ENCODE peak calls at places on chromosome 3, in four cellular contexts. O is left ventricle myocardium inferior; T is CD8-positive, alpha-beta memory T cell; R is upper lobe of right lung. C is an unnamed sample.

GRCh38 chr3:15964605-15965061 is 166.9 kb upstream of the ANKRD28 start:
- DNase-seq in O (no peak), T (no peak), R (no peak), C (no peak)

GRCh38 chr3:54951405-54951804 is 23.5 kb upstream of the LRTM1 start:
- DNase-seq in O (peak; percentile 82), T (no peak), R (peak; percentile 66), C (no peak)

GRCh38 chr3:154182322-154182922 is 61.2 kb downstream of the ARHGEF26 start:
- DNase-seq in O (no peak), T (no peak), R (no peak), C (no peak)

GRCh38 chr3:180401226-180401625 is 200.7 kb upstream of the TTC14 start:
- DNase-seq in O (no peak), T (no peak), R (no peak), C (no peak)

GRCh38 chr3:159486580-159486979 is 502.1 kb upstream of the IL12A start:
- DNase-seq in O (no peak), T (no peak), R (no peak), C (no peak)

GRCh38 chr3:89025185-89025584 is 82.2 kb upstream of the EPHA3 start:
- DNase-seq in O (no peak), T (no peak), R (no peak), C (no peak)

GRCh38 chr3:186067360-186068242 is 41.3 kb downstream of the ETV5 start:
- DNase-seq in O (no peak), T (no peak), R (no peak), C (peak; percentile 10)

GRCh38 chr3:156465222-156465621 is 89.7 kb downstream of the SSR3 start:
- DNase-seq in O (no peak), T (no peak), R (no peak), C (no peak)

GRCh38 chr3:66763294-66763693 is 234.8 kb upstream of the KBTBD8 start:
- DNase-seq in O (no peak), T (no peak), R (no peak), C (no peak)

GRCh38 chr3:17518189-17519059 is 224.0 kb downstream of the TBC1D5 start:
- DNase-seq in O (no peak), T (no peak), R (peak; percentile 67), C (no peak)

GRCh38 chr3:32111560-32111959 is 5.1 kb downstream of the GPD1L start:
- DNase-seq in O (no peak), T (no peak), R (no peak), C (no peak)

GRCh38 chr3:39104961-39105686 is 2.3 kb downstream of the GORASP1 start:
- DNase-seq in O (no peak), T (no peak), R (no peak), C (no peak)

GRCh38 chr3:10292505-10293419 is at the start of gene GHRL:
- DNase-seq in O (no peak), T (no peak), R (no peak), C (no peak)

GRCh38 chr3:148820885-148821284 is 6.7 kb upstream of the CPB1 start:
- DNase-seq in O (no peak), T (no peak), R (no peak), C (no peak)

GRCh38 chr3:122745365-122746021 is 48.1 kb downstream of the HSPBAP1 start:
- DNase-seq in O (no peak), T (no peak), R (no peak), C (no peak)

GRCh38 chr3:180548050-180548449 is 53.9 kb upstream of the TTC14 start:
- DNase-seq in O (no peak), T (no peak), R (no peak), C (no peak)

GRCh38 chr3:24520101-24520495 is 25.4 kb upstream of the THRB start:
- DNase-seq in O (no peak), T (no peak), R (no peak), C (no peak)

GRCh38 chr3:126616931-126617330 is 38.0 kb downstream of the TXNRD3 start:
- DNase-seq in O (no peak), T (no peak), R (no peak), C (no peak)

GRCh38 chr3:123451186-123451585 is 2.3 kb upstream of the ADCY5 start:
- DNase-seq in O (no peak), T (no peak), R (no peak), C (no peak)

GRCh38 chr3:150331978-150332568 is 76.0 kb upstream of the TSC22D2 start:
- DNase-seq in O (no peak), T (no peak), R (no peak), C (no peak)

GRCh38 chr3:119912220-119912619 is 130.3 kb downstream of the NR1I2 start:
- DNase-seq in O (no peak), T (no peak), R (no peak), C (no peak)

GRCh38 chr3:16817201-16817600 is 67.6 kb upstream of the PLCL2 start:
- DNase-seq in O (no peak), T (no peak), R (no peak), C (no peak)

GRCh38 chr3:11522953-11523792 is 120.5 kb downstream of the VGLL4 start:
- DNase-seq in O (no peak), T (no peak), R (peak; percentile 10), C (no peak)

GRCh38 chr3:134449277-134449676 is 36.5 kb downstream of the ANAPC13 start:
- DNase-seq in O (no peak), T (no peak), R (no peak), C (no peak)

GRCh38 chr3:87473944-87474343 is 197.6 kb upstream of the POU1F1 start:
- DNase-seq in O (no peak), T (no peak), R (no peak), C (no peak)

GRCh38 chr3:87468938-87469337 is 192.6 kb upstream of the POU1F1 start:
- DNase-seq in O (no peak), T (no peak), R (no peak), C (no peak)

DNA sequence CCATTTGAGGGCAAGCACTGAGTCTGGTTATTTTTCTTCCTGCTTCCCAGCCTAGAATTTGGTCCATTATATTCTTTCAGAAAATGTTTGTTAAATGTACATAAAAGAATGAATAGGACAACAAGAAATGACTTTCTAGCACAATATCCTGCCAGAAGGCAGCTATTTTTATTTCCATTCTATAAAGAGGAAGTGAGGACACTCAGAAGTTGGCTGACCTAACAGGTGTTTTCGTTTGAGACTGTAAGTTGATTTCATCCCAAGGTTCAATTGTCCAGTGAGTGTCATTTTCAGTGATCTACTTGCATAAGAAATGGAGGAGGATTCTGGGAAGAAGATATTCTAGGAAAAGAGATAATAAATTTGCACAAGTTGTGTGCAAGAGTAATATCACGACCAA is 191.9 kb upstream of the POU1F1 start:
- DNase-seq in O (no peak), T (no peak), R (no peak), C (no peak)
- H3K27ac ChIP-seq in O (no peak overlapping the region), T (no peak overlapping the region), R (no peak overlapping the region), C (no peak overlapping the region)

DNA sequence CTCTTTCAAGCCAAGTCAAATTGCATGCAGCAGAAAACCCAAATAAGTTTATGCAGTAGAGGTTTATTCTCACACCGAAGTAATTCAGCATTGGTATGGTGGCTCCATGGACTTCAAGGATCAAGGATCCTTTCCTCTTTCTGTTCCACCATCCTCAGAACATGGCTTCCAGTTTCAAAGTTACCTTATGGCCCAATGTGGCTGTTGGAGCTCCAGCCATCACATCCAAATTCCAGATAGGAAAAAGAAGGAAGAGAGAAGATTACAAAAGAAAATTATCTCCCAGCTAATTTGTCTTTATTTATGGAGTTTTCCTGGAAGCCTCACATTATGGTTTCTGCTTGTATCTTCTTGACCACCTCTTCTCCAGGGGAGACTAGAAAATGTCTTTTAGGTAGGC is 282.5 kb upstream of the CTDSPL start:
- DNase-seq in O (no peak), T (no peak), R (no peak), C (no peak)
- H3K27me3 ChIP-seq in O (no peaks in the 10 kb centered on the region), T (no peaks in the 10 kb centered on the region), R (no peaks in the 10 kb centered on the region), C (no peaks in the 10 kb centered on the region)

GRCh38 chr3:152346740-152347139 is 78.0 kb downstream of the MBNL1 start:
- DNase-seq in O (no peak), T (no peak), R (no peak), C (no peak)
- H3K4me1 ChIP-seq in O (peaks cover 84% of the 10 kb centered on the region), T (peaks cover 62% of the 10 kb centered on the region), R (peaks cover 33% of the 10 kb centered on the region), C (peaks cover 88% of the 10 kb centered on the region)

DNA sequence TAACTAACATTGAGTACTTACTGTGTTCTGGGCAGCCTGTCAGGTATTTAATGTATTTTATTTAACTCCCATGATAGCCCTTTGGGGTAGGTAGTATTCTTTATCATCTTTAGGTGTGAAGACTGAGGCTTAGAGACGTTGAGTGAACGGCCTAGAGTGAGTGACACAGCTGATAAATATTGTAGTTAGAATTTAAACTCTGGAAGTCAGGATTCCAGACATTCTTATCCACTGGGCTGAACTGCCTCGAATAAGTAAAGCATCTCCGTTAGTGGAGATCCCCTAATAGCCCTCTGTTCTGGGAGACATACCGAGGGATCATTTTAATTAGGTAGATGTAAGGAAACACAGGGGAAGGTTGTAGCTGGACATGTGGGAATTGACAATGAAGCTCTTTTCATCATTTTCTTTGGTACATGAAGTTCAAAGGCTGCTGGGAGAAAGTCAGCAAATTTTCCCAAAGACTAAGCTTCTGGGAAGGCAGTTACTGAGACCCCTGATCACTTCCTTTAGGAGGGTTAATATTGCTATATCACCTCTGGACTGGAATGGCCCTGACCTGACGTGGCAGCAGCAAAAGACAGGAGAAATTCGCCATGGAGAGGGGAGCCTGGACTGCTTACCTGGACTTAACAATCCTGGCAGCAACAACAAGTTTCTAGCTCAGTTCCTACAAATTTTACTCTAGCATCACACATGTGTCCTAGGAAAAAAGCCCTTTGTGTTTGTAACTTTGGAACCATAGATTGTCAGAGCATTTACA is 11.7 kb upstream of the PDCD6IP start:
- DNase-seq in O (no peak), T (no peak), R (no peak), C (no peak)
- H3K27ac ChIP-seq in O (no peak overlapping the region), T (no peak overlapping the region), R (no peak overlapping the region), C (no peak overlapping the region)

GRCh38 chr3:58237940-58238681 is 519 bp downstream of the ABHD6 start:
- DNase-seq in O (peak; percentile 58), T (no peak), R (peak; percentile 86), C (peak; percentile 78)
- H3K27me3 ChIP-seq in O (no peaks in the 10 kb centered on the region), T (no peaks in the 10 kb centered on the region), R (no peaks in the 10 kb centered on the region), C (no peaks in the 10 kb centered on the region)

GRCh38 chr3:71432044-71432970 is 151.2 kb downstream of the FOXP1 start:
- DNase-seq in O (peak; percentile 31), T (peak; percentile 60), R (no peak), C (no peak)

GRCh38 chr3:71438904-71439303 is 144.6 kb downstream of the FOXP1 start:
- DNase-seq in O (no peak), T (no peak), R (no peak), C (no peak)

GRCh38 chr3:71433631-71434030 is 149.9 kb downstream of the FOXP1 start:
- DNase-seq in O (no peak), T (no peak), R (no peak), C (no peak)

GRCh38 chr3:71438004-71438685 is 145.4 kb downstream of the FOXP1 start:
- DNase-seq in O (no peak), T (no peak), R (no peak), C (no peak)

DNA sequence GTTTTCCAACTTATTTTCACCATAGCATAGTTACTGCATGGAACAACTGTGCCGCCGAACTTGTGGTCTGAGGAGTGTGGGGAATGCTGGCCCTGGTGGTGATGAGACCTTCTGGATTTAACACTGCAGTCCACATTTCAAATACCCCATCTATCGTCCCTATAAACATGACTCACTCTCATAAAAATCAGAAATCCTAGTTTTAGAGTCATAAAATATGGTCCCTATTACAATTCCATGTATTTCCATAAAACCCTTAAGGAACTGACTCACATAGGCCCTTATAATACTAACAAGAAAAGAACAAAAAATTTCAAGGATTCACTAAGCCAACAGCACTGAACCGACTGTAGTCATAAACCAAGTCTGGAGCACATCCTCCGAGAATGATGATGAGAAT is 147.2 kb downstream of the FOXP1 start:
- DNase-seq in O (no peak), T (no peak), R (no peak), C (no peak)
- H3K4me1 ChIP-seq in O (peaks cover 57% of the 10 kb centered on the region), T (peaks cover 91% of the 10 kb centered on the region), R (peaks cover 22% of the 10 kb centered on the region), C (peaks cover 91% of the 10 kb centered on the region)

C was measured in CD4-positive, alpha-beta memory T cell.